ENCODE peak calls at places on chromosome 16, in four cellular contexts. D is HepG2, E is GM12878, X is K562. G is an unnamed sample.

GRCh38 chr16:54585966-54586365 is 299.4 kb upstream of the IRX3 start:
- DNase-seq in D (no peak), E (no peak), X (no peak), G (no peak)

GRCh38 chr16:10250137-10250850 is 68.1 kb upstream of the GRIN2A start:
- DNase-seq in D (no peak), E (no peak), X (no peak), G (no peak)

GRCh38 chr16:56348168-56349085 is 76.9 kb downstream of the AMFR start:
- DNase-seq in D (no peak), E (no peak), X (no peak), G (no peak)

GRCh38 chr16:22805326-22805725 is 8.6 kb upstream of the HS3ST2 start:
- DNase-seq in D (no peak), E (no peak), X (no peak), G (no peak)

GRCh38 chr16:57028086-57028485 is 38.7 kb downstream of the NLRC5 start:
- DNase-seq in D (no peak), E (no peak), X (no peak), G (no peak)

GRCh38 chr16:86150646-86151371 is 251.8 kb downstream of the IRF8 start:
- DNase-seq in D (no peak), E (no peak), X (no peak), G (no peak)

GRCh38 chr16:86211800-86212199 is 298.5 kb upstream of the FOXF1 start:
- DNase-seq in D (no peak), E (no peak), X (peak), G (no peak)

GRCh38 chr16:15640966-15641365 is 2.0 kb downstream of the MARF1 start:
- DNase-seq in D (no peak), E (no peak), X (no peak), G (no peak)

GRCh38 chr16:7792346-7792745 is 459.7 kb downstream of the RBFOX1 start:
- DNase-seq in D (no peak), E (no peak), X (no peak), G (no peak)

GRCh38 chr16:81973737-81974136 is 37.5 kb downstream of the SDR42E1 start:
- DNase-seq in D (no peak), E (no peak), X (no peak), G (no peak)

GRCh38 chr16:20940864-20941634 is 40.5 kb downstream of the LYRM1 start:
- DNase-seq in D (no peak), E (no peak), X (no peak), G (no peak)

GRCh38 chr16:79082955-79083354 is 517.6 kb downstream of the MAF start:
- DNase-seq in D (no peak), E (no peak), X (no peak), G (no peak)

GRCh38 chr16:22428654-22429053 is 54.2 kb upstream of the CDR2 start:
- DNase-seq in D (no peak), E (no peak), X (no peak), G (no peak)

GRCh38 chr16:83967838-83968482 is at the start of gene NECAB2:
- DNase-seq in D (no peak), E (no peak), X (peak), G (no peak)

GRCh38 chr16:29230671-29231091 is 175.8 kb downstream of the NPIPB11 start:
- DNase-seq in D (no peak), E (no peak), X (peak), G (no peak)

GRCh38 chr16:14955546-14956231 is 18.4 kb downstream of the NPIPA1 start:
- DNase-seq in D (no peak), E (no peak), X (no peak), G (peak)

GRCh38 chr16:17266606-17267313 is 204.0 kb downstream of the XYLT1 start:
- DNase-seq in D (no peak), E (no peak), X (no peak), G (no peak)

GRCh38 chr16:80599466-80599865 is 58.7 kb downstream of the DYNLRB2 start:
- DNase-seq in D (no peak), E (no peak), X (no peak), G (no peak)

GRCh38 chr16:57374067-57374534 is 1.8 kb downstream of the CX3CL1 start:
- DNase-seq in D (no peak), E (no peak), X (no peak), G (no peak)

GRCh38 chr16:69444873-69445517 is 20.6 kb downstream of the CYB5B start:
- DNase-seq in D (no peak), E (no peak), X (no peak), G (no peak)

GRCh38 chr16:85172465-85173071 is 60.3 kb upstream of the CIBAR2 start:
- DNase-seq in D (peak), E (no peak), X (peak), G (peak)

GRCh38 chr16:28984619-28985135 is at the start of gene LAT:
- DNase-seq in D (no peak), E (no peak), X (no peak), G (no peak)

GRCh38 chr16:85757341-85757822 is 6.5 kb upstream of the C16orf74 start:
- DNase-seq in D (no peak), E (peak), X (no peak), G (no peak)

GRCh38 chr16:69190598-69190997 is 3.6 kb downstream of the SNTB2 start:
- DNase-seq in D (no peak), E (no peak), X (no peak), G (no peak)

GRCh38 chr16:11052080-11052808 is 107.9 kb downstream of the CLEC16A start:
- DNase-seq in D (no peak), E (peak), X (peak), G (no peak)

GRCh38 chr16:79767597-79768280 is 167.2 kb upstream of the MAF start:
- DNase-seq in D (peak), E (no peak), X (peak), G (no peak)

GRCh38 chr16:28491080-28491969 is 549 bp downstream of the CLN3 start:
- DNase-seq in D (peak), E (no peak), X (peak), G (no peak)

GRCh38 chr16:16884451-16884850 is 505.5 kb downstream of the NPIPA7 start:
- DNase-seq in D (no peak), E (no peak), X (no peak), G (no peak)

GRCh38 chr16:4402439-4403132 is 13.8 kb downstream of the CORO7 start:
- DNase-seq in D (peak), E (no peak), X (peak), G (peak)

GRCh38 chr16:54425068-54425467 is 138.5 kb upstream of the IRX3 start:
- DNase-seq in D (no peak), E (no peak), X (no peak), G (no peak)

GRCh38 chr16:86510465-86511261 is at the start of gene FOXF1:
- DNase-seq in D (no peak), E (no peak), X (no peak), G (no peak)

GRCh38 chr16:66750279-66751134 is 902 bp downstream of the DYNC1LI2 start:
- DNase-seq in D (no peak), E (no peak), X (peak), G (no peak)

GRCh38 chr16:85010931-85011845 is at the start of gene ZDHHC7:
- DNase-seq in D (peak), E (peak), X (peak), G (peak)

GRCh38 chr16:74563828-74564263 is 43.1 kb downstream of the GLG1 start:
- DNase-seq in D (no peak), E (no peak), X (peak), G (no peak)

GRCh38 chr16:52251495-52251894 is 295.4 kb downstream of the TOX3 start:
- DNase-seq in D (no peak), E (no peak), X (no peak), G (no peak)

GRCh38 chr16:57029161-57030160 is 40.1 kb downstream of the NLRC5 start:
- DNase-seq in D (no peak), E (no peak), X (no peak), G (no peak)

GRCh38 chr16:11163761-11164261 is 92.2 kb downstream of the SOCS1 start:
- DNase-seq in D (no peak), E (no peak), X (no peak), G (no peak)

GRCh38 chr16:71311553-71312158 is 22.5 kb upstream of the CMTR2 start:
- DNase-seq in D (peak), E (no peak), X (peak), G (peak)

GRCh38 chr16:81273223-81273940 is 34.9 kb downstream of the BCO1 start:
- DNase-seq in D (no peak), E (no peak), X (no peak), G (no peak)

GRCh38 chr16:59899940-59900339 is 1165.8 kb upstream of the GOT2 start:
- DNase-seq in D (no peak), E (no peak), X (no peak), G (no peak)
- TF ChIP-seq CTCF in D (no peak), E (no peak), X (no peak), G (no peak)

DNA sequence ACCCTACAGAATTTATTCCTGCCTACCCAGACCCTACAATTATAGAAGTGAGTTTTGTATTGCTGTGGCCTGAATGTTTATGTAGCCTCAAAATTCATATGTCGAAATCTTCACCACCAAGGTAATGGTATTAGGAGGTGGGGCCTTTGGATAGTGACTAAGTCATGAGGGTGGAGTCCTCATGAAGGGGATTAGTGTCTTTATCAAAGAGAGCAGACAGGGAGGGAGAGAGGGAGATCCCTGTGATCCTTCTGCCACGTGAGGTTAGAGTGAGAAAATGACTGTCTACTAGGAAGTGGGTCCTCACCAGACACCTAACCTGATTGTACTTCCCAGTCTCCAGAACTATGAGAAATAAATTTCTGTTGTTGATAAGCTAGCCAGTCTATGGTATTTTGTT is 986 bp upstream of the DUXB start:
- DNase-seq in D (peak), E (no peak), X (peak), G (no peak)
- TF ChIP-seq CBX5 in D (no peak), E (no peak), X (no peak), G (no peak)

GRCh38 chr16:24988137-24988535 is 27.0 kb downstream of the ARHGAP17 start:
- DNase-seq in D (no peak), E (no peak), X (no peak), G (no peak)

GRCh38 chr16:24990803-24991202 is 24.4 kb downstream of the ARHGAP17 start:
- DNase-seq in D (no peak), E (no peak), X (no peak), G (no peak)

GRCh38 chr16:24986512-24987303 is 28.5 kb downstream of the ARHGAP17 start:
- DNase-seq in D (peak), E (no peak), X (peak), G (no peak)

GRCh38 chr16:24989417-24989978 is 25.7 kb downstream of the ARHGAP17 start:
- DNase-seq in D (no peak), E (no peak), X (no peak), G (no peak)

DNA sequence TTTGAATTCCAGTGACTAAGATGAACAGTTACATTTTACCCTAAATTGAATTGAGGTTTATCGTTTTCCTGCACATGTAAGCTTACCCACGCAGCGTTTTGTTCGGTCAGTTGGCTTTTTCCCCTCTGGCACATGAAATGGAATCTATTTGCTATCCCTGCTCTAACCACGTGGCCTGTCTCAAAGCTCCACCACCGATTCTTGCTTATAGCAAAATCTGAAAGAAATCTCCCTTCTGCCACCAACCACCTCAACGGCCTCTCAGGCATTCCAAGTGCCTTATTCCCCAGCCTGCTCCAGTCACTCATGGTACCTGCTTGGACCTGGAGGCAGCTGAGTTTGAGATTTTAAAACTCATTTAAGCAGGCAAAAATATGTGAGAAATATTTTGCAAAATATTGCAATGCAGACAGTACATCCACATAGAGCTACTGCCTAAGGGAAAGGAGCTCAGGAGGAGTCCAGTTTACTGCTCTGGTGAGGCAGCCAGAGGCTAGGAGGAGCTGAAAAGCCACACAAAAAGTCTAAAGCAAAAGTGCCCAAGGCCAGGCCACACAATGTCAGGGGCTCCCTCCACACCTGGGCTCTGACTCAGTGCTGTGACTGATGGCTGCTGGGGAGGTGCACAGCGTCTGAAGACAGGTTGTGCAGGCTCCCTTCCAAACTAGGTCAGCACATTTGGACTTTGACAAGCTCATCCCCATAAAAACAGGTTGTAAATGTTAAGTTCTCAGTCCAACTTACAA is 26.4 kb downstream of the ARHGAP17 start:
- DNase-seq in D (peak), E (no peak), X (peak), G (no peak)
- TF ChIP-seq CTCF in D (no peak), E (no peak), X (no peak), G (no peak)

GRCh38 chr16:966035-966434 is 4.7 kb downstream of the LMF1 start:
- DNase-seq in D (no peak), E (no peak), X (no peak), G (no peak)

GRCh38 chr16:963913-964695 is 6.7 kb downstream of the LMF1 start:
- DNase-seq in D (no peak), E (no peak), X (no peak), G (no peak)

GRCh38 chr16:965487-965886 is 5.3 kb downstream of the LMF1 start:
- DNase-seq in D (no peak), E (no peak), X (no peak), G (no peak)

GRCh38 chr16:966505-966904 is 4.3 kb downstream of the LMF1 start:
- DNase-seq in D (no peak), E (no peak), X (no peak), G (no peak)

DNA sequence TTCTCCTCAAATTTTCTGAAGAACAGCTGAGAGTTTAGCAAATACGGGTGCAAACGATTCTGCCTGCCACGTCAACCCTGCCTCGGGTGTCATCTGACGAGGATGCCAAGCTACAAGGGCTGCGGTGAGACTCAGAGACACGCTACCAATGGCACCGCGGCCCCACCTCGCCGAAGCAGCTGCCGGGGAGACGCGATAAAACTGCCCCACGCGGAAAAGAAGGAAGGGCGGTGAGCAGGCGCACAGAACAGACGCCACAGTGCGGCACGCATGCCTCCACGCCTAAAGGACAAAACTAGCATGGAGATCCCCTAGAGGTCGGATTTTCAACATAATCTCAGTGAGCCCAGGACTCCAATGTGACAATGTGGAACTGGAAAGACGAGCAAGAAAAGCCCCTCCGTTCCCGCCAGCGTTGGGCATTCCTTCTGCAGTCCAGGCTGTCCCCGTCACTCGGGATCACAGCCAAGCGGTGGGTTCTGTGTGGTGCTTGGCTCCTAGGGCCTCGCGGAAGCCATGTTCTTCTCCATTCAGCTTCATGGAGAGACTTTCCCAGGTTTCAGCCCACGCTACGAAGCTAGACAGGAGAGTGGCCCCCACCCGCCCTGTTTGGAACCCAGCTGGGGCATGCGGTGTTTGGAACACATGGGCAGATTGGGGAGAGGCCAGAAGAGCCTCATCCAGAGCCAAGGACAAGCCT is 5.9 kb downstream of the LMF1 start:
- DNase-seq in D (no peak), E (no peak), X (no peak), G (no peak)
- TF ChIP-seq CBX5 in D (no peak), E (no peak), X (no peak), G (no peak)

DNA sequence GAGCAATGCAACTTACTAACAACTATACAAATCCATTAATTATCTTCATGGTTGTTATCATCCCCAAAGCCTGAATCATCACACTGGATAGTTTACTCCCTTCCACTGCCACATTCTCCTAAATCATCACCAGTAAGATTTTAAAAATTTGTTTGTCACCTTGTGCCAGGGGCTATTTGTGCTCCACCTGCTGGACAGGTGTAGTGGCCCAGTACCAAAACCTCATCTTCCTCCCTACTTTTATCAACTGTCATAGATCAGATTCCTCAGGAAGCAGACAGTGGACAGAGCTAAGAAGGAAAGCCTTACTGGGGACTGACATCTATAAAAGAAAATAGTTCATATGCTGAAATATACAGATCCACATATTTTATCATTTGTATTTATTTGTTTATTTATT is 280.4 kb downstream of the CDH11 start:
- DNase-seq in D (no peak), E (no peak), X (no peak), G (no peak)
- TF ChIP-seq CTCF in D (no peak), E (no peak), X (no peak), G (no peak)

GRCh38 chr16:2420035-2420434 is 9.2 kb upstream of the CCNF start:
- DNase-seq in D (no peak), E (no peak), X (no peak), G (no peak)
- TF ChIP-seq CBX5 in D (no peak), E (no peak), X (no peak), G (no peak)